ENCODE peak calls at places on chromosomes 4 and X, in four cellular contexts. One of them, this sample, is unnamed.

GRCh38 chr4:86718152-86718551 is 124.0 kb downstream of the PTPN13 start:
- DNase-seq in HFF-Myc: no peak
- DNase-seq in heart left ventricle: no peak
- DNase-seq in hepatocyte: no peak
- DNase-seq in this sample: no peak

GRCh38 chr4:174983128-174983750 is 65.1 kb downstream of the ADAM29 start:
- DNase-seq in HFF-Myc: no peak
- DNase-seq in hepatocyte: no peak
- DNase-seq in heart left ventricle: no peak
- DNase-seq in this sample: no peak

GRCh38 chrX:29382811-29383210 is 795.6 kb downstream of the IL1RAPL1 start:
- DNase-seq in heart left ventricle: no peak
- DNase-seq in HFF-Myc: no peak
- DNase-seq in hepatocyte: no peak
- DNase-seq in this sample: no peak

GRCh38 chrX:39601193-39602085 is 496.3 kb downstream of the BCOR start:
- DNase-seq in heart left ventricle: no peak
- DNase-seq in hepatocyte: no peak
- DNase-seq in HFF-Myc: no peak
- DNase-seq in this sample: no peak

GRCh38 chrX:96685205-96686099 is 810 bp downstream of the DIAPH2 start:
- DNase-seq in HFF-Myc: no peak
- DNase-seq in heart left ventricle: peak
- DNase-seq in hepatocyte: peak
- DNase-seq in this sample: peak

GRCh38 chr4:143291334-143291733 is 45.3 kb upstream of the GAB1 start:
- DNase-seq in heart left ventricle: no peak
- DNase-seq in hepatocyte: no peak
- DNase-seq in HFF-Myc: no peak
- DNase-seq in this sample: no peak

GRCh38 chrX:37755073-37755472 is 24.8 kb upstream of the CYBB start:
- DNase-seq in heart left ventricle: no peak
- DNase-seq in hepatocyte: no peak
- DNase-seq in HFF-Myc: no peak
- DNase-seq in this sample: no peak

GRCh38 chr4:68209003-68209402 is 36.5 kb downstream of the TMPRSS11B start:
- DNase-seq in hepatocyte: no peak
- DNase-seq in HFF-Myc: no peak
- DNase-seq in heart left ventricle: no peak
- DNase-seq in this sample: peak

GRCh38 chr4:82864336-82865001 is 26.5 kb downstream of the SEC31A start:
- DNase-seq in HFF-Myc: no peak
- DNase-seq in hepatocyte: no peak
- DNase-seq in heart left ventricle: no peak
- DNase-seq in this sample: no peak

GRCh38 chr4:175614880-175615279 is 197.2 kb downstream of the GPM6A start:
- DNase-seq in heart left ventricle: no peak
- DNase-seq in hepatocyte: no peak
- DNase-seq in HFF-Myc: no peak
- DNase-seq in this sample: no peak

GRCh38 chr4:8904041-8904501 is 32.4 kb upstream of the HMX1 start:
- DNase-seq in heart left ventricle: no peak
- DNase-seq in hepatocyte: no peak
- DNase-seq in HFF-Myc: no peak
- DNase-seq in this sample: no peak

GRCh38 chrX:48919947-48920712 is 1.3 kb upstream of the PIM2 start:
- DNase-seq in heart left ventricle: no peak
- DNase-seq in HFF-Myc: no peak
- DNase-seq in hepatocyte: no peak
- DNase-seq in this sample: no peak

GRCh38 chrX:468979-469378 is 82.3 kb upstream of the PPP2R3B start:
- DNase-seq in HFF-Myc: no peak
- DNase-seq in hepatocyte: no peak
- DNase-seq in heart left ventricle: no peak
- DNase-seq in this sample: no peak

GRCh38 chr4:3369781-3370660 is 71.7 kb upstream of the HGFAC start:
- DNase-seq in hepatocyte: peak
- DNase-seq in heart left ventricle: peak
- DNase-seq in HFF-Myc: peak
- DNase-seq in this sample: peak

GRCh38 chrX:12378706-12379105 is 240.4 kb downstream of the FRMPD4 start:
- DNase-seq in heart left ventricle: no peak
- DNase-seq in HFF-Myc: no peak
- DNase-seq in hepatocyte: no peak
- DNase-seq in this sample: no peak

GRCh38 chrX:105315301-105315700 is 94.8 kb upstream of the TEX13A start:
- DNase-seq in hepatocyte: no peak
- DNase-seq in HFF-Myc: no peak
- DNase-seq in heart left ventricle: no peak
- DNase-seq in this sample: peak

GRCh38 chr4:76589872-76590846 is 155.1 kb downstream of the SHROOM3 start:
- DNase-seq in hepatocyte: peak
- DNase-seq in HFF-Myc: peak
- DNase-seq in heart left ventricle: peak
- DNase-seq in this sample: peak

GRCh38 chrX:147945286-147945685 is 33.6 kb downstream of the FMR1 start:
- DNase-seq in heart left ventricle: no peak
- DNase-seq in hepatocyte: no peak
- DNase-seq in HFF-Myc: no peak
- DNase-seq in this sample: no peak

GRCh38 chrX:102787283-102787682 is 66.7 kb downstream of the GPRASP3 start:
- DNase-seq in hepatocyte: no peak
- DNase-seq in heart left ventricle: no peak
- DNase-seq in HFF-Myc: no peak
- DNase-seq in this sample: no peak

GRCh38 chrX:13688384-13688771 is 550 bp upstream of the RAB9A start:
- DNase-seq in heart left ventricle: no peak
- DNase-seq in hepatocyte: no peak
- DNase-seq in HFF-Myc: no peak
- DNase-seq in this sample: no peak

GRCh38 chrX:39905475-39905889 is 192.3 kb downstream of the BCOR start:
- DNase-seq in hepatocyte: peak
- DNase-seq in heart left ventricle: peak
- DNase-seq in HFF-Myc: no peak
- DNase-seq in this sample: no peak

GRCh38 chr4:110837896-110838450 is 215.1 kb upstream of the PITX2 start:
- DNase-seq in hepatocyte: no peak
- DNase-seq in heart left ventricle: no peak
- DNase-seq in HFF-Myc: no peak
- DNase-seq in this sample: no peak

GRCh38 chrX:69113723-69114122 is 51.5 kb downstream of the PJA1 start:
- DNase-seq in hepatocyte: no peak
- DNase-seq in HFF-Myc: no peak
- DNase-seq in heart left ventricle: no peak
- DNase-seq in this sample: no peak

GRCh38 chr4:48780867-48781219 is 764 bp upstream of the FRYL start:
- DNase-seq in hepatocyte: peak
- DNase-seq in HFF-Myc: no peak
- DNase-seq in heart left ventricle: no peak
- DNase-seq in this sample: peak

GRCh38 chrX:154459843-154460242 is 1.8 kb downstream of the PLXNA3 start:
- DNase-seq in HFF-Myc: no peak
- DNase-seq in heart left ventricle: no peak
- DNase-seq in hepatocyte: no peak
- DNase-seq in this sample: no peak

GRCh38 chr4:61938250-61938846 is 738.2 kb downstream of the ADGRL3 start:
- DNase-seq in HFF-Myc: no peak
- DNase-seq in hepatocyte: no peak
- DNase-seq in heart left ventricle: no peak
- DNase-seq in this sample: no peak

GRCh38 chrX:2654436-2655340 is 36.4 kb upstream of the CD99 start:
- DNase-seq in HFF-Myc: no peak
- DNase-seq in hepatocyte: peak
- DNase-seq in heart left ventricle: no peak
- DNase-seq in this sample: no peak

GRCh38 chrX:69317721-69318120 is 152.5 kb upstream of the PJA1 start:
- DNase-seq in hepatocyte: no peak
- DNase-seq in heart left ventricle: no peak
- DNase-seq in HFF-Myc: no peak
- DNase-seq in this sample: no peak

GRCh38 chr4:80199004-80199579 is 1.8 kb downstream of the PRDM8 start:
- DNase-seq in HFF-Myc: no peak
- DNase-seq in hepatocyte: no peak
- DNase-seq in heart left ventricle: no peak
- DNase-seq in this sample: no peak

GRCh38 chr4:122666527-122667245 is 45.8 kb upstream of the IL21 start:
- DNase-seq in hepatocyte: peak
- DNase-seq in HFF-Myc: peak
- DNase-seq in heart left ventricle: no peak
- DNase-seq in this sample: peak

GRCh38 chrX:11768039-11768438 is 10.0 kb downstream of the MSL3 start:
- DNase-seq in HFF-Myc: no peak
- DNase-seq in hepatocyte: no peak
- DNase-seq in heart left ventricle: no peak
- DNase-seq in this sample: no peak

GRCh38 chr4:48184891-48185290 is 50.8 kb upstream of the TXK start:
- DNase-seq in heart left ventricle: no peak
- DNase-seq in hepatocyte: no peak
- DNase-seq in HFF-Myc: no peak
- DNase-seq in this sample: no peak

GRCh38 chrX:140661657-140662056 is 47.9 kb upstream of the LINC00632 start:
- DNase-seq in hepatocyte: no peak
- DNase-seq in HFF-Myc: no peak
- DNase-seq in heart left ventricle: no peak
- DNase-seq in this sample: peak

GRCh38 chr4:14091966-14092365 is 464.4 kb upstream of the BOD1L1 start:
- DNase-seq in heart left ventricle: no peak
- DNase-seq in HFF-Myc: no peak
- DNase-seq in hepatocyte: no peak
- DNase-seq in this sample: peak

GRCh38 chr4:25509656-25510055 is 132.6 kb downstream of the ANAPC4 start:
- DNase-seq in heart left ventricle: no peak
- DNase-seq in hepatocyte: no peak
- DNase-seq in HFF-Myc: no peak
- DNase-seq in this sample: no peak

GRCh38 chr4:52659016-52659721 is at the start of gene USP46:
- DNase-seq in HFF-Myc: no peak
- DNase-seq in hepatocyte: peak
- DNase-seq in heart left ventricle: peak
- DNase-seq in this sample: peak

DNA sequence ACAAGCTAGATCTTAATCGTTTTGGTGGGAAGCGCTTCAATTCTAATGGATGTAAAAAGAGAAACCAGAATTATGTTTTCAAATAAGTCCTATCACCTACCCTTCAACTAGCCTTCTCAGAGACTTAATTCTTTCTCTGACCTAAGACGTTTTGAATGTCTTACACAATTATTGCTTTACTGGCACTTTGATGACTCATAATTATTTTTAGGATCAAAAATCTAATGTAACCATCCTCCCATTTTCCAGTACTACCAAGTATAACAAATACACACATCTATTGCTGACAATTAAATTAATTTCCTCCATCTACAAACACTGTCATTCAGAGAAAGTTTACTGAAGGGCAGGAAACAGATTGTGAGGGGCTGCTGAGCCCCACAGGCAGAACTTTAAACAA is 108.6 kb downstream of the PPP3CA start:
- DNase-seq in heart left ventricle: no peak
- DNase-seq in hepatocyte: no peak
- DNase-seq in HFF-Myc: no peak
- DNase-seq in this sample: peak
- H3K4me3 ChIP-seq in heart left ventricle: no peak
- H3K4me3 ChIP-seq in hepatocyte: no peak
- H3K4me3 ChIP-seq in HFF-Myc: no peak
- H3K4me3 ChIP-seq in this sample: no peak

DNA sequence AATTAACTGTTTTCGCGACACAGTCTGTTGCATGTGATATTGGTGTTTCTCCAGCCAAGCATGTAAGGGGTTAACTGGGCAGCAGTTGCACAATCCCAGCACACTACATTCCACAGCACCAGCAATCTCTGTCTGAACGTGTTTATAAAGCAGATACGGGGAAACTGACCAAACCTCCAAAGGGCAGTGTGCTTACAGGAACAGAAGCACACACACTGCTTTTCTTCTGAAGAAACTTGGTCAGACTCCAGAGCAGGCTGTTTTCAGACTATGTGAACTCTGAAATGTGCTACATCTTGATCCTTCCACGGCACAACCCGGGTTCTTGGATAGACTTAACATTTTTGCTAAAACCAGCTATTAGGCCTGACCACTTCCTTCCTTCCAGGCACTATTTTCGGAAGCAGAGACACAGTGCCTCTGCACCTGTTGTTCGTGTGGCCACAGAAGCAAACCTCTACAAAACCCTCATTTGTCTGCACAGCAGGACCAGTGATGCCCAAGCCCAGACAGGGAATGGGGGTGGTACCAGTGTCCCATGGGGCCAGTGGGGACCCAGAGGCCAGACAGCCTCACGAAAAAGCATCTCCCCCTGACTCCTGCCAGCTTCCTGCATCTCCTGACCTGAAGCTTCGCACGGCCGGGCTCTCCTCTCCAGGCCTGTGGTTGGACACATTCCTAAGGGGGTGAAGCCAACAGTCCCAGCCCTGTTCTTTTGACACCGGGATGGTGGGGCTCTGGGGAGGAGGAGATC is 90.1 kb downstream of the IRF2 start:
- DNase-seq in HFF-Myc: peak
- DNase-seq in hepatocyte: peak
- DNase-seq in heart left ventricle: peak
- DNase-seq in this sample: peak
- H3K4me3 ChIP-seq in HFF-Myc: peak
- H3K4me3 ChIP-seq in hepatocyte: no peak
- H3K4me3 ChIP-seq in heart left ventricle: peak
- H3K4me3 ChIP-seq in this sample: peak

DNA sequence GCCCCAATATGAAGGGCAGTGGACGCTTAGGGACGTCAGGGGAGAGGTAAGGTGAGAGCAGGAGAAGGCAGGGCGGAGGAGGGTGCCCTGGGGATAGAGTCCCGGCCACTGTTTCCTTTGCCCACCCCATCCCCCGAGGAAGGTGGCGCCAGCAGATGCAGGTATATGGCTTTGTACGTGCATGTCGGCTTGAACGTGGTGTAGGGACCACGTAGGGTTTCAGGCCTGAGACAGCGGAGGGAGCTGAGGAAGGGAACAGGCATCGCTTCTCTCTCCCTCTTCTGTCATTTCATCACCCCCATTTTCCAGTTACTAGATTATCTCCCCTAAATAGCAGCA is 97.9 kb downstream of the PHKA2 start:
- DNase-seq in hepatocyte: no peak
- DNase-seq in heart left ventricle: no peak
- DNase-seq in HFF-Myc: no peak
- DNase-seq in this sample: no peak
- H3K4me3 ChIP-seq in hepatocyte: no peak
- H3K4me3 ChIP-seq in heart left ventricle: peak
- H3K4me3 ChIP-seq in HFF-Myc: peak
- H3K4me3 ChIP-seq in this sample: peak

GRCh38 chr4:173537628-173538147 is 7.7 kb upstream of the HAND2 start:
- DNase-seq in HFF-Myc: no peak
- DNase-seq in hepatocyte: no peak
- DNase-seq in heart left ventricle: peak
- DNase-seq in this sample: no peak
- H3K4me3 ChIP-seq in HFF-Myc: no peak
- H3K4me3 ChIP-seq in hepatocyte: peak
- H3K4me3 ChIP-seq in heart left ventricle: peak
- H3K4me3 ChIP-seq in this sample: peak

GRCh38 chrX:23902419-23902818 is 5.3 kb downstream of the APOO start:
- DNase-seq in HFF-Myc: no peak
- DNase-seq in heart left ventricle: no peak
- DNase-seq in hepatocyte: peak
- DNase-seq in this sample: peak
- H3K4me3 ChIP-seq in HFF-Myc: no peak
- H3K4me3 ChIP-seq in heart left ventricle: no peak
- H3K4me3 ChIP-seq in hepatocyte: no peak
- H3K4me3 ChIP-seq in this sample: no peak